ENCODE peak calls at places on chromosomes 1 and 21, in seven cellular contexts. O, K, T, G, E, V and H are unnamed samples.

GRCh38 chr1:203873094-203873493 is 11.7 kb downstream of the SNRPE start:
- DNase-seq in K (no peak), E (no peak), G (no peak), O (no peak), V (no peak), T (no peak), H (no peak)

GRCh38 chr1:207032528-207033017 is at the start of gene C1orf116:
- DNase-seq in K (no peak), V (peak), E (no peak), G (no peak), T (no peak), O (peak), H (no peak)

GRCh38 chr1:150551784-150552691 is 2.8 kb downstream of the ADAMTSL4 start:
- DNase-seq in T (peak), G (no peak), V (peak), E (no peak), O (peak), K (no peak), H (no peak)

GRCh38 chr1:51726544-51727225 is 109.8 kb downstream of the OSBPL9 start:
- DNase-seq in T (no peak), V (no peak), G (no peak), E (no peak), O (no peak), K (no peak), H (peak)

GRCh38 chr1:19533626-19534025 is 48.3 kb upstream of the CAPZB start:
- DNase-seq in T (no peak), K (no peak), E (no peak), V (no peak), G (no peak), O (no peak), H (no peak)

GRCh38 chr1:66302810-66303209 is 231.1 kb upstream of the SGIP1 start:
- DNase-seq in K (peak), E (no peak), G (no peak), V (no peak), O (no peak), T (no peak), H (no peak)

GRCh38 chr1:33043267-33044090 is 6.8 kb upstream of the AK2 start:
- DNase-seq in O (no peak), K (no peak), T (no peak), V (no peak), E (no peak), G (no peak), H (no peak)

GRCh38 chr21:42411891-42412635 is 8.4 kb downstream of the UBASH3A start:
- DNase-seq in K (no peak), O (no peak), V (no peak), G (no peak), T (no peak), E (no peak), H (no peak)

GRCh38 chr1:114610546-114611245 is 29.3 kb upstream of the BCAS2 start:
- DNase-seq in G (no peak), V (no peak), O (no peak), E (no peak), T (no peak), K (no peak), H (no peak)

GRCh38 chr1:34924759-34925555 is 4.5 kb downstream of the DLGAP3 start:
- DNase-seq in K (no peak), E (peak), O (peak), G (no peak), T (peak), V (peak), H (peak)

GRCh38 chr1:151255381-151255780 is 847 bp downstream of the PSMD4 start:
- DNase-seq in E (no peak), G (no peak), V (peak), T (no peak), K (no peak), O (no peak), H (no peak)

GRCh38 chr1:116537439-116537838 is 33.4 kb downstream of the CD58 start:
- DNase-seq in T (no peak), K (no peak), G (peak), V (no peak), E (no peak), O (no peak), H (no peak)

GRCh38 chr1:67166196-67166595 is at the start of gene IL23R:
- DNase-seq in G (no peak), O (no peak), T (no peak), V (no peak), K (no peak), E (no peak), H (peak)

GRCh38 chr1:180811886-180812285 is 100.8 kb upstream of the KIAA1614 start:
- DNase-seq in T (no peak), O (no peak), V (no peak), G (no peak), K (no peak), E (no peak), H (no peak)

GRCh38 chr1:59674605-59675004 is 140.1 kb upstream of the HOOK1 start:
- DNase-seq in V (no peak), E (no peak), G (no peak), K (no peak), T (no peak), O (peak), H (no peak)